ENCODE peak calls at places on chromosomes 5 and 9, in nine cellular contexts. R is IMR-90, Y is upper lobe of right lung, N is tibial artery, E is A549, A is neural progenitor cell, P is brain microvascular endothelial cell, J is RWPE1, O is psoas muscle. S is an unnamed sample.

GRCh38 chr9:80467632-80468031 is 895.9 kb downstream of the TLE4 start:
- DNase-seq in J (no peak), Y (no peak), R (peak), N (no peak), P (peak), A (no peak), E (no peak), O (no peak), S (no peak)

GRCh38 chr5:135193213-135194125 is 159.4 kb upstream of the PITX1 start:
- DNase-seq in Y (no peak), R (peak), J (no peak), E (no peak), N (no peak), O (no peak), P (peak), A (no peak), S (no peak)

GRCh38 chr9:69085523-69086283 is 50.2 kb downstream of the FXN start:
- DNase-seq in R (peak), P (peak), N (no peak), O (no peak), J (no peak), E (no peak), Y (no peak), A (no peak), S (no peak)

GRCh38 chr5:79843450-79844388 is 147.3 kb downstream of the MTX3 start:
- DNase-seq in N (no peak), A (no peak), R (no peak), Y (no peak), O (no peak), J (no peak), E (no peak), P (no peak), S (peak)

GRCh38 chr9:2966846-2967372 is 123.0 kb upstream of the PUM3 start:
- DNase-seq in R (no peak), O (no peak), J (no peak), Y (no peak), N (no peak), P (no peak), A (no peak), E (no peak), S (no peak)

GRCh38 chr5:32173394-32174010 is 617 bp downstream of the GOLPH3 start:
- DNase-seq in Y (peak), P (no peak), R (peak), A (peak), N (peak), O (peak), E (peak), J (peak), S (peak)

GRCh38 chr5:64158827-64159226 is 6.8 kb upstream of the RNF180 start:
- DNase-seq in N (no peak), R (no peak), O (no peak), Y (no peak), P (no peak), E (no peak), J (no peak), A (no peak), S (no peak)

GRCh38 chr9:88979791-88980190 is 11.5 kb upstream of the S1PR3 start:
- DNase-seq in A (no peak), Y (no peak), R (no peak), E (no peak), J (no peak), O (no peak), N (no peak), P (no peak), S (peak)

GRCh38 chr5:124746252-124746915 is at the start of gene ZNF608:
- DNase-seq in Y (no peak), P (peak), O (no peak), J (peak), A (peak), N (peak), R (peak), E (peak), S (peak)

GRCh38 chr5:154401355-154401754 is 44.4 kb upstream of the SAP30L start:
- DNase-seq in A (no peak), R (no peak), J (no peak), P (no peak), O (no peak), E (no peak), N (no peak), Y (no peak), S (no peak)

GRCh38 chr5:50767588-50767987 is 101.2 kb downstream of the PARP8 start:
- DNase-seq in Y (no peak), N (no peak), E (no peak), O (no peak), A (no peak), P (peak), J (no peak), R (peak), S (no peak)

GRCh38 chr5:15929616-15930303 is 249.8 kb downstream of the MARCHF11 start:
- DNase-seq in O (no peak), R (peak), J (no peak), N (no peak), P (no peak), E (no peak), A (no peak), Y (no peak), S (no peak)

GRCh38 chr5:151030377-151030776 is 10.0 kb downstream of the GPX3 start:
- DNase-seq in O (peak), J (no peak), N (peak), Y (no peak), P (no peak), A (no peak), E (no peak), R (no peak), S (no peak)

GRCh38 chr5:77641963-77642589 is 3.6 kb upstream of the OTP start:
- DNase-seq in R (no peak), N (no peak), E (no peak), O (no peak), P (no peak), Y (no peak), A (peak), J (no peak), S (no peak)

GRCh38 chr9:93891549-93892310 is 63.4 kb downstream of the BARX1 start:
- DNase-seq in R (no peak), Y (no peak), O (no peak), N (peak), P (no peak), J (no peak), A (no peak), E (no peak), S (no peak)

GRCh38 chr5:171757853-171758535 is 27.6 kb upstream of the SMIM23 start:
- DNase-seq in O (no peak), E (peak), Y (no peak), A (no peak), N (no peak), J (peak), R (peak), P (peak), S (no peak)

GRCh38 chr5:151094861-151095260 is 14.0 kb upstream of the TNIP1 start:
- DNase-seq in O (no peak), J (no peak), P (no peak), N (no peak), Y (no peak), E (no peak), R (no peak), A (no peak), S (no peak)

GRCh38 chr9:77710965-77711657 is 63.0 kb upstream of the GNA14 start:
- DNase-seq in E (no peak), A (no peak), Y (no peak), O (no peak), R (no peak), J (no peak), N (no peak), P (no peak), S (no peak)

DNA sequence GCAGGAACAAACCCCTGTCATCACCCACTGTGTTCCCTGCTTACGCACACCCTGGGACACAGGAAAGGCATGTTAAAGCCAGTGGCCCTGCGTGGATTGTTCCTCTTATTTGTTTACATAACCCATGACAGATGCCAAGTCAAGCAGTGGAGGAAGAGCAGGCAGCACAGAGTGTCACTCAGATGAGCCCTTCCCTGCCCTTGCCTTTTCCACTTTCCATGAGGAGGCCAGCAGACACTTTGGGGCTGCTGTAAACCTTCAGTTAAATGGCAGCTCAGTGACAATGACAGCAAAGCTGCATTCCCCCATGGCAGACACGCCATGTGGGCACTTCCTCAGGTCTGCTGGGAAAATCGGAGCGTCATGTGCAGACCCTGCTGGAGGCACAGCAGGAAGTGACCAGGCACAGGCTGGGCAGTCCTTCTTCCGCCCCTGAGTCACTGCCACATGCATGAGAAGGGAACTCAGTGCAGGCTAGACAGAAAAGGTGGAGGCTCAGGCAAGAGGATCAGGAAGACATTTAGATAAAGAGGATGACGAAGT is 216.8 kb upstream of the PIK3R1 start:
- DNase-seq in O (no peak), E (peak), R (peak), A (no peak), J (no peak), N (peak), P (peak), Y (peak), S (no peak)
- TF ChIP-seq CTCF in O (no peak), E (no peak), R (no peak), A (no peak), J (no peak), N (no peak), P (no peak), Y (no peak), S (no peak)

GRCh38 chr5:174625591-174626365 is 98.6 kb upstream of the MSX2 start:
- DNase-seq in R (peak), J (no peak), N (no peak), E (no peak), P (no peak), Y (no peak), O (no peak), A (peak), S (peak)

GRCh38 chr5:174623018-174623417 is 101.4 kb upstream of the MSX2 start:
- DNase-seq in A (no peak), Y (no peak), J (no peak), E (no peak), O (no peak), N (no peak), P (no peak), R (no peak), S (no peak)

GRCh38 chr5:174623438-174624019 is 100.9 kb upstream of the MSX2 start:
- DNase-seq in A (no peak), P (no peak), R (no peak), Y (no peak), N (no peak), E (no peak), O (no peak), J (no peak), S (peak)

GRCh38 chr5:174624754-174625506 is 99.5 kb upstream of the MSX2 start:
- DNase-seq in O (no peak), J (no peak), Y (no peak), E (no peak), R (peak), P (no peak), N (no peak), A (no peak), S (peak)

DNA sequence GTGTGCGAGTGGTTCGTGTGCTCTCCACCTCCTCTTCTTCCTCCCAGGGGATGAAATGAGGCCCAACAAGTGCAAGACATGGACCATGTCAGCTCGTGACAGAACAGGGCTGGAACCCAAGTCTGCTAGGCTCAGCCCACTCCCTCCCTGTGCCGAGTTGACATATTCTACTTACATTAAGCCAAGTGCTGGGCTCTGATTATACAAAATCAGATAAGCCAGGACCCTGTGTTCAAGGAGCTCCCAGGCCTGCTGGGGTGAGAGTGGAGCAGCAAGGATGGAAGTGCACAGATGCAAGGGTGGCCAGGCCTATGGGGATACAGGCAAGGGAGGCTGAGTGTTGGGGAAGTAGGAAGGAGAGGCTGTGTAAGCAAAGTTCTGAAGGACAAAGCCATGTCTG is 97.9 kb upstream of the MSX2 start:
- DNase-seq in J (no peak), R (no peak), N (no peak), Y (no peak), A (no peak), O (no peak), P (no peak), E (no peak), S (peak)
- H3K27ac ChIP-seq in J (no peak), R (no peak), N (no peak), Y (no peak), A (no peak), O (no peak), P (no peak), E (no peak), S (no peak)

GRCh38 chr9:134781895-134782294 is 98.7 kb upstream of the FCN2 start:
- DNase-seq in E (no peak), Y (no peak), A (peak), P (no peak), N (no peak), O (no peak), J (no peak), R (no peak), S (peak)
- TF ChIP-seq CTCF in E (no peak), Y (peak), A (peak), P (peak), N (no peak), O (no peak), J (no peak), R (peak), S (peak)

GRCh38 chr5:11903614-11904269 is 504 bp downstream of the CTNND2 start:
- DNase-seq in A (peak), Y (peak), J (peak), E (peak), O (no peak), N (no peak), R (no peak), P (no peak), S (peak)
- H3K27ac ChIP-seq in A (no peak), Y (no peak), J (no peak), E (peak), O (no peak), N (no peak), R (no peak), P (no peak), S (peak)